ENCODE peak calls at places on chromosomes 16 and 17, in ten cellular contexts. A is AG09309, U is hepatocyte, R is fibroblast of mammary gland, G is PC-3, D is astrocyte of the spinal cord, Q is body of pancreas, S is K562, X is right atrium auricular region, E is neuronal stem cell. K is an unnamed sample.

GRCh38 chr16:28309811-28310311 is 17.5 kb downstream of the SBK1 start:
- DNase-seq in D (no peak), X (no peak), S (no peak), Q (no peak), A (no peak), R (no peak), U (no peak), G (no peak), E (no peak), K (no peak)

GRCh38 chr17:76883744-76884525 is 15.7 kb downstream of the MGAT5B start:
- DNase-seq in X (no peak), S (no peak), U (no peak), D (no peak), R (no peak), E (no peak), G (no peak), A (no peak), Q (no peak), K (no peak)

GRCh38 chr17:30363715-30364202 is 15.0 kb upstream of the CPD start:
- DNase-seq in U (no peak), X (no peak), D (no peak), S (no peak), G (peak), Q (no peak), A (peak), R (peak), E (no peak), K (peak)

GRCh38 chr16:89349947-89350633 is 132.6 kb downstream of the ZNF778 start:
- DNase-seq in U (no peak), R (no peak), E (no peak), D (no peak), S (no peak), G (no peak), X (no peak), A (no peak), Q (no peak), K (no peak)

GRCh38 chr17:38896373-38896954 is 26.6 kb downstream of the LASP1 start:
- DNase-seq in E (no peak), A (no peak), X (no peak), Q (no peak), U (no peak), G (no peak), D (no peak), R (peak), S (no peak), K (no peak)

GRCh38 chr16:19907161-19907992 is 22.7 kb upstream of the GPRC5B start:
- DNase-seq in S (peak), E (peak), A (peak), D (peak), G (peak), X (peak), U (peak), R (peak), Q (peak), K (no peak)

GRCh38 chr17:17041018-17041521 is 1.2 kb upstream of the MPRIP start:
- DNase-seq in A (no peak), X (no peak), D (no peak), E (no peak), U (peak), R (peak), G (peak), S (peak), Q (peak), K (peak)

GRCh38 chr17:9181640-9182039 is 160.3 kb downstream of the NTN1 start:
- DNase-seq in S (no peak), D (no peak), G (no peak), A (no peak), R (no peak), Q (no peak), E (no peak), U (no peak), X (no peak), K (no peak)

GRCh38 chr16:28491080-28491969 is 549 bp downstream of the CLN3 start:
- DNase-seq in A (no peak), D (peak), X (no peak), S (peak), U (peak), G (peak), E (peak), Q (peak), R (no peak), K (no peak)

GRCh38 chr17:66331038-66331816 is 28.8 kb downstream of the PRKCA start:
- DNase-seq in A (no peak), Q (no peak), G (no peak), E (no peak), D (no peak), U (no peak), X (no peak), R (no peak), S (peak), K (no peak)

GRCh38 chr16:23072769-23073549 is 76.3 kb downstream of the USP31 start:
- DNase-seq in G (peak), R (peak), Q (no peak), X (no peak), E (no peak), S (no peak), A (no peak), D (peak), U (no peak), K (peak)

GRCh38 chr16:85157813-85158701 is 45.8 kb upstream of the CIBAR2 start:
- DNase-seq in S (no peak), A (no peak), Q (no peak), X (no peak), E (peak), U (no peak), R (no peak), D (no peak), G (no peak), K (no peak)

GRCh38 chr17:2020721-2021120 is 4.4 kb downstream of the RTN4RL1 start:
- DNase-seq in D (no peak), U (no peak), A (no peak), S (no peak), E (no peak), R (no peak), G (no peak), X (no peak), Q (no peak), K (no peak)

GRCh38 chr17:50059256-50059655 is 3.3 kb downstream of the ITGA3 start:
- DNase-seq in U (no peak), G (peak), D (no peak), X (no peak), A (no peak), S (no peak), E (no peak), Q (peak), R (no peak), K (no peak)

GRCh38 chr17:58318065-58318481 is 10.5 kb downstream of the TSPOAP1 start:
- DNase-seq in Q (peak), X (no peak), S (no peak), R (no peak), D (no peak), G (no peak), E (no peak), A (no peak), U (no peak), K (no peak)

GRCh38 chr17:46984892-46985291 is 5.8 kb upstream of the RPRML start:
- DNase-seq in D (no peak), Q (peak), G (no peak), X (no peak), E (no peak), S (no peak), A (no peak), U (no peak), R (no peak), K (no peak)

GRCh38 chr17:80804466-80804865 is 187.2 kb upstream of the CHMP6 start:
- DNase-seq in U (no peak), G (no peak), S (no peak), D (no peak), R (no peak), E (no peak), X (no peak), A (no peak), Q (no peak), K (no peak)

DNA sequence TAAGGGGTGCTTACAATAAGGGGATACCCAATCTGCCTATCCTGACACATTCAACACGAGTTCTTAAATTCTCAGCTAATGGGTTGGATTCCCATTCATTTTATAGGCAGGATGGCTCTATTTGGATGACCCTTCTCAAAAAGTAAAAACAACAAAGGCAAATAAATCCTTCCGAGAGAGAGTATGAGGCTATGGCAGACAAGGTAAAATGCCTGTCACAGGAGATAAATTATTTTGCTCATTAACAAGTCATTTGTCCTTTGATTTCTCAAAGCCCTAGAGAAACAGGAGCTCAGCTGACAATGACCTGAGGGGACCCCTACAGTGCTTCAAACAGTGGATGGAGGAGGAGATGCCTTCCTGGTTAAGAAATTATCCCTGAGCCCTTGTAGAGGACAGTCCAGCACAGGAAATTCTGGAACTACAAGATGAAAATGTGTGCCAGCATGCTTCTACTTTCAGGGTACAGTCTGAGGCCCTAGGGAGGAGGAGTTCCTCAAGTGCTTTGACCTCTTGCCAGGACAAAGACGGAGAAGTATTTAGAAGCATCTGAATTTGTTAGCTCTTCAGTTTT is 24.0 kb upstream of the RHBDL3 start:
- DNase-seq in E (no peak), X (no peak), G (no peak), D (no peak), S (no peak), Q (no peak), R (no peak), U (no peak), A (no peak), K (no peak)
- H3K4me3 ChIP-seq in E (no peak), X (no peak), G (no peak), D (no peak), S (no peak), Q (no peak), R (no peak), U (no peak), A (no peak), K (no peak)

DNA sequence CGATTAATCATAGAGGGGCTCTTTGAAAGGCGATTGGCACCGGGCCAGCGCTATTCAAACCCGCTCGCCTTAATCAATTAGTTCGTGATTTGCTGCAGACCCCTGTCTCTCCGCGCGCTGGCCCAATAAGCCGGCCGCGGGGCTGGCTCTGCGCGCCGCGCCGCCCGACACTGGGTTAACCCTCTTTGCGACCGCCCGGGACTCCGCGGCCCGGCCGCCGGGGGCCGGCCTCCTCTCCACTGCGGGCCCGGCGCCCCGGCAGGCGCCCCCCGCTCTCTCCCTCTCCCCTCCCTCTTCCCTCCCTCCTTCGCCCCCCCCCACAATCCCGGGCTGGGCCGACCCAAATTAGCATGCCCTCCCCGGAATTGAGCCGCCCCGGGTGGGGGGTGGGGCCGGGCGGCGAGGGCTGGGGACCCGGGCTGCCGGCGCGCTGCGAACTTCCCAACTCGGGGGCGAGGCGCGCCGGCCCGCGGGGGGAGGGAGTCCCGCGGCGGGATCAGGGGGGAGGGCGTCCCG is 423 bp upstream of the SALL1 start:
- DNase-seq in D (peak), E (peak), Q (peak), A (no peak), X (no peak), R (peak), U (peak), G (no peak), S (no peak), K (peak)
- H3K4me3 ChIP-seq in D (peak), E (peak), Q (no peak), A (peak), X (peak), R (peak), U (peak), G (no peak), S (no peak), K (peak)

DNA sequence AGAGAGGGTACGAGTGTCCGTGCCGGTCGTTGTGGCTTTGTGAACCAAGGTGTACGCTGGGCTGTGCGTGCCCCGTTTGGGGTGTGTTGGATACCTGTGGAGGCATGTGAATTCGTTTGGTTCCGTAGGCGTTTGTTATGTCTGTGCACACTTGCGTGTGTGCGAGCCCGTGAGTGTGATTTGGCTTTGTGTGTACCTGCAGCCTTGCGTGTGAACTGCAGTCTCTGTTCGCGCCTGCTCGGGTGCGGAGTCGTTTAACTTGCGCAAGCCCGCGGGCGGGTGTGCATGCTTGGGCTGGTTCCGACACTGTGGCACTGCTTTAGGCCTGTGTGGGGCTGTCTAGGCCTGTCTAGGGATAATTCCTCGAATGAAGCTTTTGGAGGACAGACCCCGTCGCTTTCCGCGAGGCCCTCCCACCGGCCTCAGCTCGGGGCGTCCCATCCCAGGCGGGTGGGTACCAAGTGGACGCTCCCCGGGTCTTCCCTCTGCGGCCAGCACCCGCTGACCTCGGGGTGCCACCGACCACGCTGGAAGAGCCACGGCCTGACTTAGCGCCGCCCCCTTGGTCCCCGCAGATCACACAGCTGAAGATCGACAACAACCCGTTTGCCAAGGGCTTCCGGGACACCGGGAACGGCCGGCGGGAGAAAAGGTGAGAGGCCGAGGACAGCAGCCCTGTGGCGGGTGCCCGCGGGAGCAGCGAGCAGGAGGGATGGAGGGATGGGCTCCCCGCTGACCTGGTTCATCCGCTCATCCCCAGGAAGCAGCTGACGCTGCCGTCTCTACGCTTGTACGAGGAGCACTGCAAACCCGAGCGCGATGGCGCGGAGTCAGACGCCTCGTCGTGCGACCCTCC is 4.4 kb downstream of the TBX2 start:
- DNase-seq in G (no peak), R (no peak), X (no peak), S (no peak), E (no peak), U (no peak), D (no peak), Q (no peak), A (no peak), K (no peak)
- H3K4me3 ChIP-seq in G (no peak), R (peak), X (peak), S (no peak), E (no peak), U (peak), D (no peak), Q (no peak), A (no peak), K (peak)

DNA sequence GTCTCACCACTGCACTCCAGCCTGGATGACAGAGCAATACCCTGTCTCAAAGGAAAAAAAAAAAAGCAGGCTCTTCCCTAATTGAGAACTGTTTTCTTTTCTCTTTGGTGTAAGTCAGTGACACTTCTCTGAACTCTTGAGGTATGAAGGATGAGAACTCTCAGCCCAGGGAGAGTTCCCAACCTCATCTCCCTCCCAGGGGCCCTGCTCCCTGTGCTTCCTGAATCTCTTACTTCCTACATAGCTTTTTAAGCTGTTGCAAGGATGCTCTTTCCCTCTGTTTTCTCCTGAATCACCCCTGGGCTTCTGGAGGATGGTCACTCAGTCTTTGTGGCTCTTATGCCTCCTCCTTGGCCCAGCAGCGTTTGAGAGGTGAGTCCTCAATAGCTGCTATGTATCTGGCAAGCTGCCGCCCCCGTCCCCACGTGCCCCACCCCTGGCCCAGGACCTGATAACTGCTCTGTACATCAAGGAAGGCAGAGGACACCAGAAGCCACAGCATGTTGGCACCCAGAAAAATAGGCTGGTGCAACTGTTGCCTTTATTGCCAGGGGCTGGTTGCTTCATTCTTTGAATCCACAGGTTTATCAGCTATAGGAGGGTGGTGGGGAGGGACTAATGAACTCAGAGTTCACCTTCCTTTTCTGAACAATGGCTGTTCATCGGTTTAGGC is 24.0 kb downstream of the IGF2BP1 start:
- DNase-seq in A (no peak), D (peak), R (no peak), G (no peak), X (no peak), Q (no peak), S (no peak), U (no peak), E (no peak), K (peak)
- H3K4me3 ChIP-seq in A (no peak), D (no peak), R (no peak), G (no peak), X (no peak), Q (no peak), S (no peak), U (no peak), E (no peak), K (no peak)

GRCh38 chr16:8959921-8960787 is 3.6 kb downstream of the USP7 start:
- DNase-seq in Q (no peak), G (no peak), D (no peak), S (peak), E (no peak), X (no peak), R (peak), U (no peak), A (no peak), K (no peak)
- H3K4me3 ChIP-seq in Q (no peak), G (peak), D (no peak), S (no peak), E (peak), X (no peak), R (no peak), U (no peak), A (no peak), K (no peak)

DNA sequence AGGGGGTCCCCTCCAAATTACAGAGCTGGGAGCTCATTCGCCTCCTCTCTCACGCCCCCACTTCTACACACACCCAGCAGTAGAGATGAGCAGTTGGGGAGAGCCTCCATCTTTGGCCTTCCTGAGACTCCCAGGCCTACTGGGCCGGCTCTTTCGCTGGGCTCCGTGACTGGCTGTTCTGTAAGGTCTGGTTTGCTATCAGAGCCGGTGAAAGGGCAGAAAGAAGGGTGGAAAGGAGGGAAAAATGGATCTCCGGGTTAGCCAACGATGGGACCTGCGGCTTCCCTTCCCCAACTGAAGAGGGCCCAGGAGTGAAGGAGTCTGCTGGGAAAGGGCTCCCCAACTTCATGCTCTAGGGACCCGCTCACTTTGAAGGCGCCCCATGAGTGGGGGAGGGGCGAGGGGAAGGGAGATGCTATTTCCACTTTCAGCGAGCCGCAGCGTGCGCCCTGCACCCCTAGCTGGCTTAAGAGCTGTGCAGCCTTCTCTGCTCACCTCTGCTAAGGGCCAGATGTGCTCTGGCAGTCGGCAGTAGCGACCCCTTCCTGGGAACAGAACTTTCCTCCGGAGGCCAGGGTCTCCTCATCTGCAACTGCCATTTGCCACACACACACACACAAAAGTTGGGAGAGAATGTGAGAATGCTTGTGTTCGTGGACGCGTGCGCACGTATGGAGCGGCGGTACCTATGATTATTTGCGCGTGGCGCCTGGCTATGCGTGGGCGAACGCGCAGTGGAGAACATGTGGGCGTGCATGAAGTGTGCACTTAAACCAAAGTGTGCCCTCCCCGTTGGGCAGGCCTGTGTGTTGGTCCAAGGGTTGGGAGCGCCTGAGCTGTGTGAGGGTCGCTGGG is 2.9 kb upstream of the FOXF1 start:
- DNase-seq in G (no peak), U (no peak), S (no peak), E (peak), D (no peak), X (no peak), Q (no peak), R (no peak), A (no peak), K (no peak)
- H3K4me3 ChIP-seq in G (no peak), U (peak), S (no peak), E (no peak), D (peak), X (no peak), Q (no peak), R (no peak), A (peak), K (peak)

GRCh38 chr16:67055712-67056487 is 27.0 kb downstream of the CBFB start:
- DNase-seq in R (peak), A (peak), Q (no peak), E (no peak), D (peak), G (peak), S (peak), U (peak), X (no peak), K (peak)
- H3K4me3 ChIP-seq in R (no peak), A (no peak), Q (no peak), E (no peak), D (no peak), G (peak), S (no peak), U (no peak), X (no peak), K (no peak)

GRCh38 chr17:8038954-8039610 is at the start of gene ALOX15B:
- DNase-seq in Q (no peak), A (no peak), S (no peak), X (no peak), D (no peak), G (no peak), E (no peak), R (no peak), U (peak), K (no peak)
- H3K4me3 ChIP-seq in Q (no peak), A (no peak), S (no peak), X (peak), D (no peak), G (no peak), E (no peak), R (peak), U (no peak), K (peak)